ENCODE peak calls at places on chromosomes 11 and 22, in nine cellular contexts. One of them, this sample, is unnamed.

GRCh38 chr11:17208257-17208999 is 642 bp upstream of the PIK3C2A start:
- DNase-seq in hypothalamus: no peak
- DNase-seq in left cardiac atrium: peak; percentile 49
- DNase-seq in RPMI8226: peak; percentile 57
- DNase-seq in NT2/D1: peak; percentile 52
- DNase-seq in Daoy: peak; percentile 75
- DNase-seq in HEK293T: peak; percentile 78
- DNase-seq in hepatocyte: peak; percentile 92
- DNase-seq in stimulated activated CD4-positive, alpha-beta T cell treated with anti-CD3 and anti-CD28 coated beads, Interleukin-2, amount 100 ng/mL, for 48 hours: peak; percentile 32
- DNase-seq in this sample: no peak

GRCh38 chr11:34323601-34324000 is 34.2 kb downstream of the ABTB2 start:
- DNase-seq in hypothalamus: no peak
- DNase-seq in left cardiac atrium: no peak
- DNase-seq in RPMI8226: no peak
- DNase-seq in NT2/D1: no peak
- DNase-seq in Daoy: no peak
- DNase-seq in HEK293T: no peak
- DNase-seq in hepatocyte: no peak
- DNase-seq in stimulated activated CD4-positive, alpha-beta T cell treated with anti-CD3 and anti-CD28 coated beads, Interleukin-2, amount 100 ng/mL, for 48 hours: no peak
- DNase-seq in this sample: no peak

GRCh38 chr11:115476463-115477286 is 27.5 kb downstream of the CADM1 start:
- DNase-seq in hypothalamus: no peak
- DNase-seq in left cardiac atrium: no peak
- DNase-seq in RPMI8226: no peak
- DNase-seq in NT2/D1: no peak
- DNase-seq in Daoy: no peak
- DNase-seq in HEK293T: peak; percentile 31
- DNase-seq in hepatocyte: no peak
- DNase-seq in stimulated activated CD4-positive, alpha-beta T cell treated with anti-CD3 and anti-CD28 coated beads, Interleukin-2, amount 100 ng/mL, for 48 hours: no peak
- DNase-seq in this sample: no peak

GRCh38 chr11:121606354-121606753 is 153.6 kb upstream of the SORL1-AS1 start:
- DNase-seq in hypothalamus: no peak
- DNase-seq in left cardiac atrium: no peak
- DNase-seq in RPMI8226: no peak
- DNase-seq in NT2/D1: no peak
- DNase-seq in Daoy: peak; percentile 10
- DNase-seq in HEK293T: no peak
- DNase-seq in hepatocyte: no peak
- DNase-seq in stimulated activated CD4-positive, alpha-beta T cell treated with anti-CD3 and anti-CD28 coated beads, Interleukin-2, amount 100 ng/mL, for 48 hours: no peak
- DNase-seq in this sample: no peak

GRCh38 chr11:132992838-132993680 is 539.2 kb downstream of the OPCML start:
- DNase-seq in hypothalamus: no peak
- DNase-seq in left cardiac atrium: no peak
- DNase-seq in RPMI8226: no peak
- DNase-seq in NT2/D1: no peak
- DNase-seq in Daoy: peak; percentile 13
- DNase-seq in HEK293T: no peak
- DNase-seq in hepatocyte: no peak
- DNase-seq in stimulated activated CD4-positive, alpha-beta T cell treated with anti-CD3 and anti-CD28 coated beads, Interleukin-2, amount 100 ng/mL, for 48 hours: no peak
- DNase-seq in this sample: no peak

GRCh38 chr11:67355794-67356550 is 2.6 kb upstream of the POLD4 start:
- DNase-seq in hypothalamus: no peak
- DNase-seq in left cardiac atrium: no peak
- DNase-seq in RPMI8226: no peak
- DNase-seq in NT2/D1: no peak
- DNase-seq in Daoy: no peak
- DNase-seq in HEK293T: no peak
- DNase-seq in hepatocyte: no peak
- DNase-seq in stimulated activated CD4-positive, alpha-beta T cell treated with anti-CD3 and anti-CD28 coated beads, Interleukin-2, amount 100 ng/mL, for 48 hours: no peak
- DNase-seq in this sample: no peak

GRCh38 chr11:34830648-34831047 is 85.5 kb downstream of the APIP start:
- DNase-seq in hypothalamus: no peak
- DNase-seq in left cardiac atrium: peak; percentile 59
- DNase-seq in RPMI8226: no peak
- DNase-seq in NT2/D1: no peak
- DNase-seq in Daoy: peak; percentile 44
- DNase-seq in HEK293T: no peak
- DNase-seq in hepatocyte: no peak
- DNase-seq in stimulated activated CD4-positive, alpha-beta T cell treated with anti-CD3 and anti-CD28 coated beads, Interleukin-2, amount 100 ng/mL, for 48 hours: no peak
- DNase-seq in this sample: no peak

GRCh38 chr22:39994046-39994565 is 648 bp upstream of the FAM83F start:
- DNase-seq in hypothalamus: no peak
- DNase-seq in left cardiac atrium: no peak
- DNase-seq in RPMI8226: no peak
- DNase-seq in NT2/D1: no peak
- DNase-seq in Daoy: no peak
- DNase-seq in HEK293T: no peak
- DNase-seq in hepatocyte: no peak
- DNase-seq in stimulated activated CD4-positive, alpha-beta T cell treated with anti-CD3 and anti-CD28 coated beads, Interleukin-2, amount 100 ng/mL, for 48 hours: no peak
- DNase-seq in this sample: no peak

GRCh38 chr11:36364551-36364950 is 68.5 kb downstream of the PRR5L start:
- DNase-seq in hypothalamus: no peak
- DNase-seq in left cardiac atrium: no peak
- DNase-seq in RPMI8226: no peak
- DNase-seq in NT2/D1: no peak
- DNase-seq in Daoy: no peak
- DNase-seq in HEK293T: no peak
- DNase-seq in hepatocyte: no peak
- DNase-seq in stimulated activated CD4-positive, alpha-beta T cell treated with anti-CD3 and anti-CD28 coated beads, Interleukin-2, amount 100 ng/mL, for 48 hours: no peak
- DNase-seq in this sample: no peak

GRCh38 chr11:61378713-61379313 is 13.6 kb upstream of the TMEM216 start:
- DNase-seq in hypothalamus: no peak
- DNase-seq in left cardiac atrium: peak; percentile 43
- DNase-seq in RPMI8226: no peak
- DNase-seq in NT2/D1: no peak
- DNase-seq in Daoy: peak; percentile 57
- DNase-seq in HEK293T: no peak
- DNase-seq in hepatocyte: peak; percentile 65
- DNase-seq in stimulated activated CD4-positive, alpha-beta T cell treated with anti-CD3 and anti-CD28 coated beads, Interleukin-2, amount 100 ng/mL, for 48 hours: no peak
- DNase-seq in this sample: no peak

GRCh38 chr11:66891849-66892660 is 35.2 kb downstream of the LRFN4 start:
- DNase-seq in hypothalamus: no peak
- DNase-seq in left cardiac atrium: peak; percentile 53
- DNase-seq in RPMI8226: peak; percentile 80
- DNase-seq in NT2/D1: peak; percentile 50
- DNase-seq in Daoy: peak; percentile 91
- DNase-seq in HEK293T: peak; percentile 39
- DNase-seq in hepatocyte: peak; percentile 82
- DNase-seq in stimulated activated CD4-positive, alpha-beta T cell treated with anti-CD3 and anti-CD28 coated beads, Interleukin-2, amount 100 ng/mL, for 48 hours: peak; percentile 57
- DNase-seq in this sample: no peak

GRCh38 chr22:30290679-30291333 is 1.5 kb upstream of the CASTOR1 start:
- DNase-seq in hypothalamus: peak; percentile 65
- DNase-seq in left cardiac atrium: peak; percentile 91
- DNase-seq in RPMI8226: peak; percentile 85
- DNase-seq in NT2/D1: no peak
- DNase-seq in Daoy: peak; percentile 78
- DNase-seq in HEK293T: no peak
- DNase-seq in hepatocyte: peak; percentile 79
- DNase-seq in stimulated activated CD4-positive, alpha-beta T cell treated with anti-CD3 and anti-CD28 coated beads, Interleukin-2, amount 100 ng/mL, for 48 hours: no peak
- DNase-seq in this sample: peak; percentile 93

GRCh38 chr11:123219066-123219697 is 24.1 kb upstream of the CLMP start:
- DNase-seq in hypothalamus: no peak
- DNase-seq in left cardiac atrium: no peak
- DNase-seq in RPMI8226: no peak
- DNase-seq in NT2/D1: no peak
- DNase-seq in Daoy: no peak
- DNase-seq in HEK293T: no peak
- DNase-seq in hepatocyte: peak; percentile 49
- DNase-seq in stimulated activated CD4-positive, alpha-beta T cell treated with anti-CD3 and anti-CD28 coated beads, Interleukin-2, amount 100 ng/mL, for 48 hours: no peak
- DNase-seq in this sample: no peak

GRCh38 chr11:110355011-110355744 is 58.8 kb upstream of the RDX start:
- DNase-seq in hypothalamus: no peak
- DNase-seq in left cardiac atrium: no peak
- DNase-seq in RPMI8226: no peak
- DNase-seq in NT2/D1: no peak
- DNase-seq in Daoy: no peak
- DNase-seq in HEK293T: peak; percentile 19
- DNase-seq in hepatocyte: peak; percentile 67
- DNase-seq in stimulated activated CD4-positive, alpha-beta T cell treated with anti-CD3 and anti-CD28 coated beads, Interleukin-2, amount 100 ng/mL, for 48 hours: no peak
- DNase-seq in this sample: no peak

This sample was measured in mesenteric fat pad.